ENCODE peak calls at places on chromosomes 1 and 21, in nine cellular contexts. One of them, this sample, is unnamed.

GRCh38 chr1:23211955-23212354 is 5.3 kb downstream of the HTR1D start:
- DNase-seq in heart right ventricle: no peak
- DNase-seq in uterus: no peak
- DNase-seq in neural progenitor cell: no peak
- DNase-seq in psoas muscle: no peak
- DNase-seq in iPS DF 6.9: no peak
- DNase-seq in stomach: no peak
- DNase-seq in left ventricle myocardium inferior: no peak
- DNase-seq in aorta: no peak
- DNase-seq in this sample: no peak

GRCh38 chr1:63674238-63674864 is 81.1 kb downstream of the PGM1 start:
- DNase-seq in heart right ventricle: peak; percentile 54
- DNase-seq in uterus: peak; percentile 88
- DNase-seq in neural progenitor cell: peak; percentile 81
- DNase-seq in psoas muscle: peak; percentile 58
- DNase-seq in iPS DF 6.9: peak; percentile 92
- DNase-seq in stomach: peak; percentile 94
- DNase-seq in left ventricle myocardium inferior: peak; percentile 67
- DNase-seq in aorta: peak; percentile 87
- DNase-seq in this sample: peak; percentile 73

GRCh38 chr1:50080904-50081586 is 27.7 kb upstream of the ELAVL4 start:
- DNase-seq in heart right ventricle: no peak
- DNase-seq in uterus: no peak
- DNase-seq in neural progenitor cell: no peak
- DNase-seq in psoas muscle: no peak
- DNase-seq in iPS DF 6.9: peak; percentile 22
- DNase-seq in stomach: no peak
- DNase-seq in left ventricle myocardium inferior: no peak
- DNase-seq in aorta: no peak
- DNase-seq in this sample: no peak

GRCh38 chr1:162087118-162087517 is 17.6 kb downstream of the NOS1AP start:
- DNase-seq in heart right ventricle: no peak
- DNase-seq in uterus: no peak
- DNase-seq in neural progenitor cell: no peak
- DNase-seq in psoas muscle: no peak
- DNase-seq in iPS DF 6.9: no peak
- DNase-seq in stomach: no peak
- DNase-seq in left ventricle myocardium inferior: no peak
- DNase-seq in aorta: no peak
- DNase-seq in this sample: no peak

GRCh38 chr1:48697066-48697707 is 79.5 kb downstream of the BEND5 start:
- DNase-seq in heart right ventricle: peak; percentile 58
- DNase-seq in uterus: peak; percentile 38
- DNase-seq in neural progenitor cell: peak; percentile 71
- DNase-seq in psoas muscle: peak; percentile 54
- DNase-seq in iPS DF 6.9: no peak
- DNase-seq in stomach: peak; percentile 74
- DNase-seq in left ventricle myocardium inferior: peak; percentile 48
- DNase-seq in aorta: peak; percentile 87
- DNase-seq in this sample: no peak

GRCh38 chr1:11784993-11785769 is 20.6 kb downstream of the MTHFR start:
- DNase-seq in heart right ventricle: peak; percentile 79
- DNase-seq in uterus: peak; percentile 64
- DNase-seq in neural progenitor cell: peak; percentile 90
- DNase-seq in psoas muscle: peak; percentile 78
- DNase-seq in iPS DF 6.9: peak; percentile 68
- DNase-seq in stomach: peak; percentile 81
- DNase-seq in left ventricle myocardium inferior: peak; percentile 78
- DNase-seq in aorta: peak; percentile 91
- DNase-seq in this sample: no peak

GRCh38 chr1:173193639-173194038 is 13.5 kb downstream of the TNFSF4 start:
- DNase-seq in heart right ventricle: no peak
- DNase-seq in uterus: no peak
- DNase-seq in neural progenitor cell: no peak
- DNase-seq in psoas muscle: no peak
- DNase-seq in iPS DF 6.9: no peak
- DNase-seq in stomach: no peak
- DNase-seq in left ventricle myocardium inferior: no peak
- DNase-seq in aorta: no peak
- DNase-seq in this sample: peak; percentile 20

GRCh38 chr1:84146375-84147032 is 2.4 kb downstream of the PRKACB start:
- DNase-seq in heart right ventricle: no peak
- DNase-seq in uterus: no peak
- DNase-seq in neural progenitor cell: no peak
- DNase-seq in psoas muscle: no peak
- DNase-seq in iPS DF 6.9: no peak
- DNase-seq in stomach: no peak
- DNase-seq in left ventricle myocardium inferior: no peak
- DNase-seq in aorta: no peak
- DNase-seq in this sample: peak; percentile 57

GRCh38 chr1:50913954-50914353 is 46.1 kb downstream of the FAF1 start:
- DNase-seq in heart right ventricle: no peak
- DNase-seq in uterus: no peak
- DNase-seq in neural progenitor cell: no peak
- DNase-seq in psoas muscle: no peak
- DNase-seq in iPS DF 6.9: no peak
- DNase-seq in stomach: no peak
- DNase-seq in left ventricle myocardium inferior: no peak
- DNase-seq in aorta: no peak
- DNase-seq in this sample: no peak

GRCh38 chr1:4110888-4111287 is 210.8 kb upstream of the C1orf174 start:
- DNase-seq in heart right ventricle: no peak
- DNase-seq in uterus: no peak
- DNase-seq in neural progenitor cell: no peak
- DNase-seq in psoas muscle: no peak
- DNase-seq in iPS DF 6.9: no peak
- DNase-seq in stomach: no peak
- DNase-seq in left ventricle myocardium inferior: no peak
- DNase-seq in aorta: peak; percentile 49
- DNase-seq in this sample: no peak

GRCh38 chr1:6100801-6101783 is 55.4 kb downstream of the KCNAB2 start:
- DNase-seq in heart right ventricle: peak; percentile 3
- DNase-seq in uterus: no peak
- DNase-seq in neural progenitor cell: peak; percentile 72
- DNase-seq in psoas muscle: peak; percentile 10
- DNase-seq in iPS DF 6.9: no peak
- DNase-seq in stomach: no peak
- DNase-seq in left ventricle myocardium inferior: no peak
- DNase-seq in aorta: peak; percentile 70
- DNase-seq in this sample: no peak

GRCh38 chr1:3777078-3777547 is 4.6 kb downstream of the SMIM1 start:
- DNase-seq in heart right ventricle: peak; percentile 9
- DNase-seq in uterus: no peak
- DNase-seq in neural progenitor cell: no peak
- DNase-seq in psoas muscle: no peak
- DNase-seq in iPS DF 6.9: no peak
- DNase-seq in stomach: no peak
- DNase-seq in left ventricle myocardium inferior: no peak
- DNase-seq in aorta: no peak
- DNase-seq in this sample: no peak

GRCh38 chr1:59685666-59686065 is 129.1 kb upstream of the HOOK1 start:
- DNase-seq in heart right ventricle: no peak
- DNase-seq in uterus: no peak
- DNase-seq in neural progenitor cell: no peak
- DNase-seq in psoas muscle: no peak
- DNase-seq in iPS DF 6.9: no peak
- DNase-seq in stomach: no peak
- DNase-seq in left ventricle myocardium inferior: no peak
- DNase-seq in aorta: no peak
- DNase-seq in this sample: no peak

GRCh38 chr1:6496890-6497214 is 5.4 kb upstream of the PLEKHG5 start:
- DNase-seq in heart right ventricle: no peak
- DNase-seq in uterus: no peak
- DNase-seq in neural progenitor cell: no peak
- DNase-seq in psoas muscle: no peak
- DNase-seq in iPS DF 6.9: no peak
- DNase-seq in stomach: no peak
- DNase-seq in left ventricle myocardium inferior: peak; percentile 16
- DNase-seq in aorta: no peak
- DNase-seq in this sample: no peak

DNA sequence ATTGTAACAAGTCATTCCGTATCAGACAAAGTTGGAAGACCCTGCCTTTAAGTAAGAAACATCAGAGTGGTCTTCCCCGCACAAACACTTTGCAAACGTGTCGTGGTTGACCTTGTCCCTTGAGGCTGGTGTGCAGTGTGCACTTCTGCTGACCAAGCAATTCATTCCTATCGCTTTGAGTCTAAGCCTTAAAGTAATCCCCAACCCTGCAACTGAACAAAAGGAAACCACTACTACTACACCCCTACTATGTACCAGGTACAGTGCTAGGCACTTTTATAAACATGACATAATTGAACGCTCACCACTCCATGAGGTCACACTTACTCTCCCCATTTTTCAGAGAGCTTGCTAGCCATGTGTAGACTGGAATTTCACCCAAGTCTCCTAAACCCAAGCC is 10.6 kb downstream of the ITPKB start:
- DNase-seq in heart right ventricle: no peak
- DNase-seq in uterus: no peak
- DNase-seq in neural progenitor cell: no peak
- DNase-seq in psoas muscle: no peak
- DNase-seq in iPS DF 6.9: no peak
- DNase-seq in stomach: no peak
- DNase-seq in left ventricle myocardium inferior: no peak
- DNase-seq in aorta: no peak
- DNase-seq in this sample: no peak
- H3K4me1 ChIP-seq in heart right ventricle: peaks cover 21% of the 10 kb centered on the region
- H3K4me1 ChIP-seq in uterus: peaks cover 24% of the 10 kb centered on the region
- H3K4me1 ChIP-seq in neural progenitor cell: peaks cover 32% of the 10 kb centered on the region
- H3K4me1 ChIP-seq in psoas muscle: peaks cover 37% of the 10 kb centered on the region
- H3K4me1 ChIP-seq in iPS DF 6.9: peaks cover 5% of the 10 kb centered on the region
- H3K4me1 ChIP-seq in stomach: peaks cover 95% of the 10 kb centered on the region
- H3K4me1 ChIP-seq in left ventricle myocardium inferior: peaks cover 96% of the 10 kb centered on the region
- H3K4me1 ChIP-seq in aorta: peaks cover 5% of the 10 kb centered on the region
- H3K4me1 ChIP-seq in this sample: no peaks in the 10 kb centered on the region

GRCh38 chr1:160629286-160630210 is 17.3 kb downstream of the SLAMF1 start:
- DNase-seq in heart right ventricle: peak; percentile 35
- DNase-seq in uterus: no peak
- DNase-seq in neural progenitor cell: no peak
- DNase-seq in psoas muscle: peak; percentile 33
- DNase-seq in iPS DF 6.9: no peak
- DNase-seq in stomach: peak; percentile 41
- DNase-seq in left ventricle myocardium inferior: peak; percentile 40
- DNase-seq in aorta: no peak
- DNase-seq in this sample: no peak
- H3K27ac ChIP-seq in heart right ventricle: no peak overlapping the region
- H3K27ac ChIP-seq in uterus: no peak overlapping the region
- H3K27ac ChIP-seq in neural progenitor cell: no peak overlapping the region
- H3K27ac ChIP-seq in psoas muscle: no peak overlapping the region
- H3K27ac ChIP-seq in iPS DF 6.9: no peak overlapping the region
- H3K27ac ChIP-seq in stomach: peak overlapping the region; percentile 29
- H3K27ac ChIP-seq in left ventricle myocardium inferior: peak overlapping the region; percentile 36
- H3K27ac ChIP-seq in aorta: no peak overlapping the region
- H3K27ac ChIP-seq in this sample: no peak overlapping the region

GRCh38 chr1:2528611-2528965 is 1.5 kb downstream of the HES5 start:
- DNase-seq in heart right ventricle: no peak
- DNase-seq in uterus: no peak
- DNase-seq in neural progenitor cell: no peak
- DNase-seq in psoas muscle: no peak
- DNase-seq in iPS DF 6.9: no peak
- DNase-seq in stomach: no peak
- DNase-seq in left ventricle myocardium inferior: no peak
- DNase-seq in aorta: no peak
- DNase-seq in this sample: no peak

GRCh38 chr1:2529776-2530500 is at the start of gene HES5:
- DNase-seq in heart right ventricle: peak; percentile 55
- DNase-seq in uterus: no peak
- DNase-seq in neural progenitor cell: peak; percentile 99
- DNase-seq in psoas muscle: no peak
- DNase-seq in iPS DF 6.9: no peak
- DNase-seq in stomach: peak; percentile 51
- DNase-seq in left ventricle myocardium inferior: peak; percentile 50
- DNase-seq in aorta: no peak
- DNase-seq in this sample: no peak

GRCh38 chr1:2530501-2531361 is 668 bp upstream of the HES5 start:
- DNase-seq in heart right ventricle: no peak
- DNase-seq in uterus: no peak
- DNase-seq in neural progenitor cell: no peak
- DNase-seq in psoas muscle: no peak
- DNase-seq in iPS DF 6.9: no peak
- DNase-seq in stomach: peak; percentile 76
- DNase-seq in left ventricle myocardium inferior: no peak
- DNase-seq in aorta: no peak
- DNase-seq in this sample: no peak

GRCh38 chr1:2528016-2528415 is 1.6 kb upstream of the PANK4 start:
- DNase-seq in heart right ventricle: peak; percentile 80
- DNase-seq in uterus: peak; percentile 48
- DNase-seq in neural progenitor cell: no peak
- DNase-seq in psoas muscle: peak; percentile 78
- DNase-seq in iPS DF 6.9: no peak
- DNase-seq in stomach: peak; percentile 84
- DNase-seq in left ventricle myocardium inferior: peak; percentile 82
- DNase-seq in aorta: no peak
- DNase-seq in this sample: no peak

GRCh38 chr1:2528966-2529750 is 905 bp downstream of the HES5 start:
- DNase-seq in heart right ventricle: peak; percentile 61
- DNase-seq in uterus: no peak
- DNase-seq in neural progenitor cell: peak; percentile 76
- DNase-seq in psoas muscle: peak; percentile 47
- DNase-seq in iPS DF 6.9: no peak
- DNase-seq in stomach: no peak
- DNase-seq in left ventricle myocardium inferior: no peak
- DNase-seq in aorta: no peak
- DNase-seq in this sample: no peak
- H3K4me1 ChIP-seq in heart right ventricle: peaks cover 58% of the 10 kb centered on the region
- H3K4me1 ChIP-seq in uterus: peaks cover 30% of the 10 kb centered on the region
- H3K4me1 ChIP-seq in neural progenitor cell: peaks cover 59% of the 10 kb centered on the region
- H3K4me1 ChIP-seq in psoas muscle: peaks cover 70% of the 10 kb centered on the region
- H3K4me1 ChIP-seq in iPS DF 6.9: peaks cover 10% of the 10 kb centered on the region
- H3K4me1 ChIP-seq in stomach: peaks cover 67% of the 10 kb centered on the region
- H3K4me1 ChIP-seq in left ventricle myocardium inferior: peaks cover 69% of the 10 kb centered on the region
- H3K4me1 ChIP-seq in aorta: no peaks in the 10 kb centered on the region
- H3K4me1 ChIP-seq in this sample: peaks cover 15% of the 10 kb centered on the region

DNA sequence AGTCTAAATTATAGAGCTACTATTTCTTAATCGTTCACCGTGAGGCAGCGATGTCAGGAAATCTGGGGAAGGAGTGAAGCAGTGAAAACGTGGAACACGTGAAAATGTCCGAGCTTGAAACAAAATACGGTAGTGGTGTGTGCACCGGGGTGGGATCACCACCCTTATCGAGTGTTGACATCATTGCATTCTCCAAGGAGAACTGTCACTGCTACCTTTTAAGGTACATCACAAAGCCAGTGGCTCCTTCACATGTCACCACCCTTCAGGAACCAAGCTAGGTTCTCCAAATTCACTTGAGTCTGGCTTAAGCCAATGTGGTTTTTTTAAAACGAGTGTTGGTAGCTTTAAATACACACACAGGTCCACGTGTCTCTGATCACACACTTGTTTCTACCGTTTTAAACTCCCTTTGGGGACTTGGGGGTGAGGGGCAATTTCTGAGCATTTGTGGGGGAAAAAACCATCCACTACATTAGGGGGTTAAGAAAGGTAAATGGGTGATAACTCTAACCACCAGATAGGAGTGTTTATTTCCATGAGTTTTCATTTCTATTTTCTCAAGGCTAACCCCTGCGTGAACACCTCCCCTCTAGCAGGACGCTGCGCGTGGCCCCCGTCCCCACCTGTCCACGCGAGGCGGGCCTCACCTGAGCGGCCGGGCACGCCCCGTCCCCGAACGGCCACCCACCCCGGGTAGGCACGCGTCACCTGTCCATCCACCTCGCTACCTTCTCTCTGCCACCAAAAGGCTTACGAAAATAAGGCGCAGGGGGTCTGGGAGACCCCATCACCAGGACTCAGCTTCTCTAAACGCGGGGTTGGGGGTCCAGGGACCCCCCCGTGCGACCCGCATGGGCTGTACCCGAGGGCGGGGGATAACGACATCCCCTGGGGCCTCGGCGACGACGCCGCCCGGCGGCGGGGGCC is 978 bp downstream of the PRDM15 start:
- DNase-seq in heart right ventricle: no peak
- DNase-seq in uterus: peak; percentile 40
- DNase-seq in neural progenitor cell: no peak
- DNase-seq in psoas muscle: no peak
- DNase-seq in iPS DF 6.9: no peak
- DNase-seq in stomach: peak; percentile 54
- DNase-seq in left ventricle myocardium inferior: no peak
- DNase-seq in aorta: no peak
- DNase-seq in this sample: peak; percentile 38
- H3K27ac ChIP-seq in heart right ventricle: no peak overlapping the region
- H3K27ac ChIP-seq in uterus: peak overlapping the region; percentile 94
- H3K27ac ChIP-seq in neural progenitor cell: no peak overlapping the region
- H3K27ac ChIP-seq in psoas muscle: peak overlapping the region; percentile 69
- H3K27ac ChIP-seq in iPS DF 6.9: no peak overlapping the region
- H3K27ac ChIP-seq in stomach: peak overlapping the region; percentile 94
- H3K27ac ChIP-seq in left ventricle myocardium inferior: peak overlapping the region; percentile 50
- H3K27ac ChIP-seq in aorta: no peak overlapping the region
- H3K27ac ChIP-seq in this sample: peak overlapping the region; percentile 77

This sample was measured in foreskin keratinocyte.